ENCODE peak calls at places on chromosomes 2 and 18, in eight cellular contexts. One of them, this sample, is unnamed.
A peak's percentile ranks its signal among the peaks of the same experiment; 100 is the strongest.

GRCh38 chr2:100845141-100845991 is 25.4 kb downstream of the NPAS2 start:
- DNase-seq in prostate gland: no peak
- DNase-seq in A549: no peak
- DNase-seq in IMR-90: no peak
- DNase-seq in transverse colon: no peak
- DNase-seq in HCT116: no peak
- DNase-seq in HepG2: no peak
- DNase-seq in adrenal gland: no peak
- DNase-seq in this sample: no peak

GRCh38 chr18:22734812-22735627 is 198.1 kb upstream of the RBBP8 start:
- DNase-seq in prostate gland: no peak
- DNase-seq in A549: no peak
- DNase-seq in IMR-90: peak; percentile 63
- DNase-seq in transverse colon: no peak
- DNase-seq in HCT116: no peak
- DNase-seq in HepG2: no peak
- DNase-seq in adrenal gland: peak; percentile 42
- DNase-seq in this sample: no peak

GRCh38 chr2:15486770-15487169 is 74.4 kb downstream of the NBAS start:
- DNase-seq in prostate gland: no peak
- DNase-seq in A549: no peak
- DNase-seq in IMR-90: no peak
- DNase-seq in transverse colon: no peak
- DNase-seq in HCT116: no peak
- DNase-seq in HepG2: no peak
- DNase-seq in adrenal gland: no peak
- DNase-seq in this sample: no peak

GRCh38 chr2:88521445-88522070 is 69.1 kb upstream of the FOXI3 start:
- DNase-seq in prostate gland: no peak
- DNase-seq in A549: no peak
- DNase-seq in IMR-90: no peak
- DNase-seq in transverse colon: no peak
- DNase-seq in HCT116: no peak
- DNase-seq in HepG2: no peak
- DNase-seq in adrenal gland: peak; percentile 21
- DNase-seq in this sample: no peak

GRCh38 chr18:50439460-50440015 is 64.7 kb downstream of the SKA1 start:
- DNase-seq in prostate gland: no peak
- DNase-seq in A549: no peak
- DNase-seq in IMR-90: no peak
- DNase-seq in transverse colon: no peak
- DNase-seq in HCT116: no peak
- DNase-seq in HepG2: no peak
- DNase-seq in adrenal gland: no peak
- DNase-seq in this sample: no peak

GRCh38 chr18:21682276-21683051 is 22.1 kb downstream of the ABHD3 start:
- DNase-seq in prostate gland: peak; percentile 25
- DNase-seq in A549: no peak
- DNase-seq in IMR-90: peak; percentile 67
- DNase-seq in transverse colon: no peak
- DNase-seq in HCT116: no peak
- DNase-seq in HepG2: no peak
- DNase-seq in adrenal gland: no peak
- DNase-seq in this sample: peak; percentile 80

GRCh38 chr2:66872926-66873714 is 438.2 kb downstream of the MEIS1 start:
- DNase-seq in prostate gland: no peak
- DNase-seq in A549: no peak
- DNase-seq in IMR-90: no peak
- DNase-seq in transverse colon: no peak
- DNase-seq in HCT116: no peak
- DNase-seq in HepG2: no peak
- DNase-seq in adrenal gland: no peak
- DNase-seq in this sample: no peak

GRCh38 chr2:149601141-149601796 is 13.7 kb upstream of the MMADHC start:
- DNase-seq in prostate gland: no peak
- DNase-seq in A549: no peak
- DNase-seq in IMR-90: peak; percentile 76
- DNase-seq in transverse colon: no peak
- DNase-seq in HCT116: no peak
- DNase-seq in HepG2: no peak
- DNase-seq in adrenal gland: no peak
- DNase-seq in this sample: no peak

GRCh38 chr2:216520156-216520555 is 21.5 kb downstream of the RPL37A start:
- DNase-seq in prostate gland: no peak
- DNase-seq in A549: no peak
- DNase-seq in IMR-90: peak; percentile 73
- DNase-seq in transverse colon: no peak
- DNase-seq in HCT116: no peak
- DNase-seq in HepG2: no peak
- DNase-seq in adrenal gland: no peak
- DNase-seq in this sample: no peak

GRCh38 chr2:85501244-85501643 is 37.7 kb upstream of the MAT2A start:
- DNase-seq in prostate gland: no peak
- DNase-seq in A549: peak; percentile 63
- DNase-seq in IMR-90: no peak
- DNase-seq in transverse colon: no peak
- DNase-seq in HCT116: no peak
- DNase-seq in HepG2: peak; percentile 30
- DNase-seq in adrenal gland: peak; percentile 43
- DNase-seq in this sample: peak; percentile 48
- TF ChIP-seq POLR2A in prostate gland: no peak
- TF ChIP-seq POLR2A in A549: no peak
- TF ChIP-seq POLR2A in IMR-90: no peak
- TF ChIP-seq POLR2A in transverse colon: no peak
- TF ChIP-seq POLR2A in HCT116: no peak
- TF ChIP-seq POLR2A in HepG2: no peak
- TF ChIP-seq POLR2A in adrenal gland: no peak
- TF ChIP-seq POLR2A in this sample: no peak

DNA sequence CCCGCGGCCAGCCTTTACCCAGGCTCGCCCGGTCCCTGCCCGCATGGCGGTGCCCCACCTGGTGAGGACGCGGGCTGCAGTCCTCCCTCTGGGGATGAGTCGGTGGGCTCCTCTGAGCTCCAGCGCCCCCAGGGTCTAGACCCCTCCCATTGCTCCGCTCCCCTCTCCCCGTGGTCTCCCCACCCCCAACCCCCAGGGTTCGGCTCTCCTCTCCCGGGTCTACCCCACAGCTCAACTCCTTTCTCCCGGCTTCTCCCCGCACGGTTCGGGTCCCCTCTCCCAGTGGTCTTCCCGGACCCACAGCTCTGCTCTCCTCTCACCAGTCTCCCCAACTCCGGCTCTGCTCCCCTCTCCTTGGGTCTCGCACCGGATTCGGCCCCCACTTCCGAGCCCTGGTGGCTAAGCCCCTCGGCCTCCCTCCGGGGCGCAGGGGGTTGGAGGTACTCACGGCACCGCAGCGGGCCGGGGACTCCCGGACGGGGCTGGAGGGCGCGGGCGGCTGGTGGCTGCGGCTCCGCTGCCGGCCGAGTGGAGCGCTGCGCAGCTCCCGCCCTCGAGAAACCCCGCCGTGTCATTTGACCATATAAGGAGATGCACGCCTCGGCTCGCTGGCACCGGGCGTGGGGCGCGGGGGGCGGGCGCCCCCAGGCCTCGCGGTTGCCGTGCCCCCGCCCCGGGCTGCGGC is at the start of gene FHL2:
- DNase-seq in prostate gland: peak; percentile 74
- DNase-seq in A549: peak; percentile 81
- DNase-seq in IMR-90: peak; percentile 80
- DNase-seq in transverse colon: peak; percentile 78
- DNase-seq in HCT116: peak; percentile 48
- DNase-seq in HepG2: peak; percentile 64
- DNase-seq in adrenal gland: peak; percentile 78
- DNase-seq in this sample: peak; percentile 89
- TF ChIP-seq POLR2A in prostate gland: peak; percentile 92
- TF ChIP-seq POLR2A in A549: peak; percentile 75
- TF ChIP-seq POLR2A in IMR-90: peak; percentile 95
- TF ChIP-seq POLR2A in transverse colon: peak; percentile 96
- TF ChIP-seq POLR2A in HCT116: peak; percentile 22
- TF ChIP-seq POLR2A in HepG2: peak; percentile 50
- TF ChIP-seq POLR2A in adrenal gland: peak; percentile 83
- TF ChIP-seq POLR2A in this sample: peak; percentile 92

GRCh38 chr2:43218550-43219382 is 7.6 kb downstream of the ZFP36L2 start:
- DNase-seq in prostate gland: no peak
- DNase-seq in A549: peak; percentile 73
- DNase-seq in IMR-90: peak; percentile 10
- DNase-seq in transverse colon: peak; percentile 86
- DNase-seq in HCT116: no peak
- DNase-seq in HepG2: peak; percentile 76
- DNase-seq in adrenal gland: peak; percentile 56
- DNase-seq in this sample: peak; percentile 75

GRCh38 chr2:43220982-43221659 is 5.3 kb downstream of the ZFP36L2 start:
- DNase-seq in prostate gland: peak; percentile 43
- DNase-seq in A549: no peak
- DNase-seq in IMR-90: peak; percentile 95
- DNase-seq in transverse colon: peak; percentile 78
- DNase-seq in HCT116: no peak
- DNase-seq in HepG2: no peak
- DNase-seq in adrenal gland: peak; percentile 75
- DNase-seq in this sample: peak; percentile 65

GRCh38 chr2:43218221-43218549 is 8.2 kb downstream of the ZFP36L2 start:
- DNase-seq in prostate gland: no peak
- DNase-seq in A549: no peak
- DNase-seq in IMR-90: peak; percentile 47
- DNase-seq in transverse colon: no peak
- DNase-seq in HCT116: no peak
- DNase-seq in HepG2: no peak
- DNase-seq in adrenal gland: no peak
- DNase-seq in this sample: no peak

GRCh38 chr2:43220229-43220981 is 6.0 kb downstream of the ZFP36L2 start:
- DNase-seq in prostate gland: no peak
- DNase-seq in A549: no peak
- DNase-seq in IMR-90: peak; percentile 42
- DNase-seq in transverse colon: no peak
- DNase-seq in HCT116: no peak
- DNase-seq in HepG2: no peak
- DNase-seq in adrenal gland: no peak
- DNase-seq in this sample: no peak

DNA sequence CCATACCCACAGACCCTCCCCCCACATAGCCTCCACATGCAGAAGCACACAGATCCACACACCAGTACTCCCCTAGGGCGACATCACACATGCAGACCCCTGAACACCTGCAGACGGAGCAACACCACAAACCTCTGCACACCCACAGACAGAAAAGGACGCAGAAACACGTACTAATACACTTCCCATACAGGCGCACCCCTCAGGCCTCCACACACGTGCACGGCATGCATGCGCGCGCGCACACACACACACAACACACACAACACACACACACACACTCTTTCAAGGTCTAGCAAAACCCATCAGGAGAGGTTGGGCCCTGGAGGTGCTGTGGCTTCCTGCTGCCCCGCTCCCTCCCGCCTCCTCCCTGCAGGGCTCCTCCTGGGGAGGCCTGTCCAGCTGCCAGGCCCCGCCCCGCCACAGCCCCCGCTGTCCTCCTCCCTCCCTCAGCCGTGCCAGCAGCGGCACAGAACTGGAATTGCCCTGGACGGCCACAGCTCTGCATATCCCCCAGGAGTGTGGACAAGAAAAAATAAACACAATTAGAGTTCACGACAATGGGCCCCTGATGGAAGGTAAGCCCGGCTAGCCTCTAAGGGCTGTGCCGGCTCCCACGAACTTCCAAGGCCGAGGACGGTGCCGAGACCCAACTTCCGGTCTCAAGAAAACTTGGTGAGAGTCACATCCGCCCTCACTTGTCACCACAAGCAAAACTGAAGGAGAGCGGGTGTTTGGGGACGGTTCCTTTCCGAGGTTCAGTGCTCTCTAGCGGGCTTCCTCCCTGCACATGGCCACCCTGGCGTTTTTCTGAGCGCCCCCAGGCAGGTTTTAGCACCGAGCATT is 6.8 kb downstream of the ZFP36L2 start:
- DNase-seq in prostate gland: peak; percentile 85
- DNase-seq in A549: peak; percentile 93
- DNase-seq in IMR-90: peak; percentile 80
- DNase-seq in transverse colon: peak; percentile 95
- DNase-seq in HCT116: peak; percentile 75
- DNase-seq in HepG2: peak; percentile 87
- DNase-seq in adrenal gland: peak; percentile 94
- DNase-seq in this sample: peak; percentile 92
- TF ChIP-seq POLR2A in prostate gland: peak; percentile 38
- TF ChIP-seq POLR2A in A549: peak; percentile 48
- TF ChIP-seq POLR2A in IMR-90: no peak
- TF ChIP-seq POLR2A in transverse colon: peak; percentile 90
- TF ChIP-seq POLR2A in HCT116: peak; percentile 46
- TF ChIP-seq POLR2A in HepG2: peak; percentile 74
- TF ChIP-seq POLR2A in adrenal gland: peak; percentile 57
- TF ChIP-seq POLR2A in this sample: peak; percentile 75

GRCh38 chr2:74222300-74222650 is 23.9 kb downstream of the MTHFD2 start:
- DNase-seq in prostate gland: no peak
- DNase-seq in A549: no peak
- DNase-seq in IMR-90: no peak
- DNase-seq in transverse colon: no peak
- DNase-seq in HCT116: no peak
- DNase-seq in HepG2: no peak
- DNase-seq in adrenal gland: no peak
- DNase-seq in this sample: no peak
- TF ChIP-seq POLR2A in prostate gland: no peak
- TF ChIP-seq POLR2A in A549: no peak
- TF ChIP-seq POLR2A in IMR-90: no peak
- TF ChIP-seq POLR2A in transverse colon: no peak
- TF ChIP-seq POLR2A in HCT116: no peak
- TF ChIP-seq POLR2A in HepG2: no peak
- TF ChIP-seq POLR2A in adrenal gland: no peak
- TF ChIP-seq POLR2A in this sample: no peak

GRCh38 chr2:46296840-46297545 is at the start of gene EPAS1:
- DNase-seq in prostate gland: peak; percentile 86
- DNase-seq in A549: peak; percentile 89
- DNase-seq in IMR-90: peak; percentile 76
- DNase-seq in transverse colon: peak; percentile 96
- DNase-seq in HCT116: no peak
- DNase-seq in HepG2: peak; percentile 84
- DNase-seq in adrenal gland: peak; percentile 91
- DNase-seq in this sample: peak; percentile 96
- TF ChIP-seq POLR2A in prostate gland: peak; percentile 92
- TF ChIP-seq POLR2A in A549: peak; percentile 94
- TF ChIP-seq POLR2A in IMR-90: peak; percentile 97
- TF ChIP-seq POLR2A in transverse colon: peak; percentile 87
- TF ChIP-seq POLR2A in HCT116: no peak
- TF ChIP-seq POLR2A in HepG2: peak; percentile 87
- TF ChIP-seq POLR2A in adrenal gland: peak; percentile 67
- TF ChIP-seq POLR2A in this sample: peak; percentile 55

DNA sequence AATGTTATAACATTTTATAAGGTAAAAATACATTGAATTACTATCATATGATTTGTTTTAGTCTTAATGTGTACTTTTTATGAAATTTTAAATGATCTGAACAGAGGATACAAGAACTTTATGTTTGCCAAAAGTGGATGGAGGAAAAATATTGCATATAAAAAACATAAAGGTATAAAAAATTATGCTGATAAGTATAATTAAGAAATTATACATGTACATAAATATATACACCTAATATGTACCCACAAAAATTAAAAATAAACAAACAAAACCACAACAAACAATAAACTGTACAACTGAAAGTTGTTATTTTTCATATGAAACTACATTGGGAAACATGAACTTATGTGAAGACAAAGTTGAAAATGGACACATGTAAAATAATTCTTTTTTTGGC is 38.2 kb upstream of the CALCRL start:
- DNase-seq in prostate gland: no peak
- DNase-seq in A549: no peak
- DNase-seq in IMR-90: no peak
- DNase-seq in transverse colon: no peak
- DNase-seq in HCT116: no peak
- DNase-seq in HepG2: no peak
- DNase-seq in adrenal gland: no peak
- DNase-seq in this sample: no peak
- TF ChIP-seq POLR2A in prostate gland: no peak
- TF ChIP-seq POLR2A in A549: no peak
- TF ChIP-seq POLR2A in IMR-90: no peak
- TF ChIP-seq POLR2A in transverse colon: no peak
- TF ChIP-seq POLR2A in HCT116: no peak
- TF ChIP-seq POLR2A in HepG2: no peak
- TF ChIP-seq POLR2A in adrenal gland: no peak
- TF ChIP-seq POLR2A in this sample: no peak